ENCODE peak calls at places on chromosomes 13 and 19, in six cellular contexts. B, I, Q, T, J and Z are unnamed samples.

GRCh38 chr13:112727581-112727980 is 37.7 kb downstream of the ATP11A start:
- DNase-seq in J (no peak), B (no peak), Q (no peak), T (no peak), I (no peak), Z (no peak)

GRCh38 chr19:33032218-33032781 is 32.4 kb downstream of the RHPN2 start:
- DNase-seq in B (no peak), I (no peak), J (no peak), Q (no peak), T (no peak), Z (no peak)

GRCh38 chr19:54178581-54179261 is 5.8 kb upstream of the TMC4 start:
- DNase-seq in I (no peak), T (no peak), B (no peak), J (no peak), Q (no peak), Z (no peak)

GRCh38 chr13:71417205-71417604 is 449.8 kb downstream of the DACH1 start:
- DNase-seq in Q (no peak), T (no peak), B (no peak), I (no peak), J (no peak), Z (no peak)

GRCh38 chr19:16969127-16969526 is 57.5 kb downstream of the CPAMD8 start:
- DNase-seq in T (no peak), B (no peak), J (no peak), Q (no peak), I (no peak), Z (no peak)

GRCh38 chr19:19451429-19452240 is 46.2 kb downstream of the GATAD2A start:
- DNase-seq in T (no peak), Q (no peak), B (no peak), J (no peak), I (no peak), Z (no peak)

GRCh38 chr13:101149735-101150380 is 266.4 kb downstream of the NALCN start:
- DNase-seq in Q (no peak), J (no peak), B (no peak), I (no peak), T (peak), Z (no peak)

GRCh38 chr19:6236310-6237291 is 43.2 kb downstream of the MLLT1 start:
- DNase-seq in Q (peak), T (no peak), B (no peak), J (no peak), I (no peak), Z (no peak)

GRCh38 chr19:49570997-49571676 is 9.2 kb downstream of the NOSIP start:
- DNase-seq in J (no peak), I (no peak), Q (no peak), B (no peak), T (no peak), Z (no peak)

GRCh38 chr19:38710416-38710702 is 33.9 kb downstream of the CAPN12 start:
- DNase-seq in I (no peak), B (no peak), Q (peak), T (no peak), J (no peak), Z (no peak)

GRCh38 chr13:20525601-20526544 is at the start of gene CRYL1:
- DNase-seq in J (peak), T (peak), B (no peak), Q (peak), I (peak), Z (no peak)

GRCh38 chr13:70668293-70668692 is 560.0 kb upstream of the KLHL1 start:
- DNase-seq in I (no peak), B (no peak), J (no peak), Q (no peak), T (no peak), Z (no peak)

GRCh38 chr13:94967183-94968039 is 255.1 kb upstream of the SOX21 start:
- DNase-seq in I (no peak), T (peak), J (no peak), B (no peak), Q (no peak), Z (no peak)

GRCh38 chr19:34793562-34793961 is 20.5 kb upstream of the ZNF599 start:
- DNase-seq in I (no peak), J (no peak), B (no peak), Q (no peak), T (peak), Z (no peak)

GRCh38 chr13:27362064-27362751 is 62.2 kb upstream of the GTF3A start:
- DNase-seq in B (no peak), T (peak), J (peak), Q (peak), I (peak), Z (no peak)

GRCh38 chr13:42392706-42393572 is 121.0 kb downstream of the AKAP11 start:
- DNase-seq in Q (no peak), J (no peak), I (no peak), B (no peak), T (peak), Z (no peak)

GRCh38 chr19:48630289-48631036 is 6.7 kb downstream of the DBP start:
- DNase-seq in J (no peak), Q (peak), B (no peak), I (no peak), T (peak), Z (no peak)

GRCh38 chr13:43830481-43830873 is 43.7 kb upstream of the ENOX1 start:
- DNase-seq in I (no peak), J (peak), T (peak), Q (no peak), B (no peak), Z (no peak)

GRCh38 chr19:47741544-47742125 is 3.7 kb upstream of the NOP53 start:
- DNase-seq in T (no peak), B (no peak), I (no peak), J (no peak), Q (no peak), Z (no peak)

GRCh38 chr13:19845758-19846157 is 17.7 kb downstream of the ZMYM5 start:
- DNase-seq in T (peak), Q (peak), B (peak), J (peak), I (no peak), Z (peak)

GRCh38 chr19:17260842-17261325 is 3.7 kb downstream of the USHBP1 start:
- DNase-seq in I (peak), T (peak), Q (peak), J (no peak), B (peak), Z (no peak)

GRCh38 chr19:3413796-3414327 is 47.5 kb downstream of the NFIC start:
- DNase-seq in J (no peak), Q (no peak), B (no peak), T (no peak), I (no peak), Z (no peak)

GRCh38 chr13:78997902-78998654 is 339.1 kb upstream of the OBI1 start:
- DNase-seq in B (no peak), I (no peak), J (no peak), T (no peak), Q (no peak), Z (no peak)